ENCODE peak calls at places on chromosomes 16 and 17, in eight cellular contexts. One of them, this sample, is unnamed.
A peak's percentile ranks its signal among the peaks of the same experiment; 100 is the strongest.

GRCh38 chr17:57511475-57512123 is 233.5 kb downstream of the CCDC182 start:
- DNase-seq in A549: no peak
- DNase-seq in HepG2: no peak
- DNase-seq in GM23338: no peak
- DNase-seq in K562: no peak
- DNase-seq in HCT116: no peak
- DNase-seq in SK-N-SH: no peak
- DNase-seq in Panc1: no peak
- DNase-seq in this sample: no peak

GRCh38 chr17:79541451-79541850 is 69.4 kb downstream of the RBFOX3 start:
- DNase-seq in A549: no peak
- DNase-seq in HepG2: no peak
- DNase-seq in GM23338: no peak
- DNase-seq in K562: no peak
- DNase-seq in HCT116: no peak
- DNase-seq in SK-N-SH: no peak
- DNase-seq in Panc1: no peak
- DNase-seq in this sample: no peak

GRCh38 chr17:58641937-58642336 is 49.9 kb downstream of the TEX14 start:
- DNase-seq in A549: no peak
- DNase-seq in HepG2: no peak
- DNase-seq in GM23338: no peak
- DNase-seq in K562: no peak
- DNase-seq in HCT116: no peak
- DNase-seq in SK-N-SH: no peak
- DNase-seq in Panc1: no peak
- DNase-seq in this sample: no peak

GRCh38 chr16:84529607-84530006 is 25.1 kb upstream of the MEAK7 start:
- DNase-seq in A549: no peak
- DNase-seq in HepG2: no peak
- DNase-seq in GM23338: no peak
- DNase-seq in K562: no peak
- DNase-seq in HCT116: no peak
- DNase-seq in SK-N-SH: no peak
- DNase-seq in Panc1: no peak
- DNase-seq in this sample: no peak

GRCh38 chr16:89197033-89197632 is 3.2 kb downstream of the SLC22A31 start:
- DNase-seq in A549: no peak
- DNase-seq in HepG2: no peak
- DNase-seq in GM23338: no peak
- DNase-seq in K562: no peak
- DNase-seq in HCT116: no peak
- DNase-seq in SK-N-SH: peak; percentile 21
- DNase-seq in Panc1: no peak
- DNase-seq in this sample: no peak

GRCh38 chr16:89052824-89053724 is 40.6 kb upstream of the ACSF3 start:
- DNase-seq in A549: peak; percentile 83
- DNase-seq in HepG2: peak; percentile 20
- DNase-seq in GM23338: no peak
- DNase-seq in K562: peak; percentile 57
- DNase-seq in HCT116: peak; percentile 92
- DNase-seq in SK-N-SH: peak; percentile 90
- DNase-seq in Panc1: no peak
- DNase-seq in this sample: peak; percentile 78

GRCh38 chr16:67386861-67387455 is 6.3 kb downstream of the TPPP3 start:
- DNase-seq in A549: no peak
- DNase-seq in HepG2: no peak
- DNase-seq in GM23338: no peak
- DNase-seq in K562: no peak
- DNase-seq in HCT116: no peak
- DNase-seq in SK-N-SH: no peak
- DNase-seq in Panc1: no peak
- DNase-seq in this sample: no peak

GRCh38 chr16:66942981-66943380 is 7.7 kb downstream of the CES2 start:
- DNase-seq in A549: no peak
- DNase-seq in HepG2: no peak
- DNase-seq in GM23338: no peak
- DNase-seq in K562: no peak
- DNase-seq in HCT116: no peak
- DNase-seq in SK-N-SH: no peak
- DNase-seq in Panc1: no peak
- DNase-seq in this sample: no peak

GRCh38 chr17:39979021-39979660 is 1.5 kb upstream of the PSMD3 start:
- DNase-seq in A549: no peak
- DNase-seq in HepG2: no peak
- DNase-seq in GM23338: no peak
- DNase-seq in K562: no peak
- DNase-seq in HCT116: no peak
- DNase-seq in SK-N-SH: no peak
- DNase-seq in Panc1: no peak
- DNase-seq in this sample: no peak

GRCh38 chr17:80887639-80888175 is 103.9 kb upstream of the CHMP6 start:
- DNase-seq in A549: no peak
- DNase-seq in HepG2: no peak
- DNase-seq in GM23338: no peak
- DNase-seq in K562: no peak
- DNase-seq in HCT116: no peak
- DNase-seq in SK-N-SH: no peak
- DNase-seq in Panc1: no peak
- DNase-seq in this sample: no peak

GRCh38 chr16:5024632-5025031 is 9.1 kb downstream of the NAGPA start:
- DNase-seq in A549: peak; percentile 82
- DNase-seq in HepG2: no peak
- DNase-seq in GM23338: peak; percentile 48
- DNase-seq in K562: no peak
- DNase-seq in HCT116: peak; percentile 24
- DNase-seq in SK-N-SH: no peak
- DNase-seq in Panc1: no peak
- DNase-seq in this sample: no peak

GRCh38 chr17:57466042-57466471 is 209.7 kb downstream of the MSI2 start:
- DNase-seq in A549: no peak
- DNase-seq in HepG2: no peak
- DNase-seq in GM23338: peak; percentile 75
- DNase-seq in K562: no peak
- DNase-seq in HCT116: no peak
- DNase-seq in SK-N-SH: no peak
- DNase-seq in Panc1: no peak
- DNase-seq in this sample: no peak

GRCh38 chr16:28207425-28207824 is 4.3 kb downstream of the XPO6 start:
- DNase-seq in A549: no peak
- DNase-seq in HepG2: no peak
- DNase-seq in GM23338: no peak
- DNase-seq in K562: no peak
- DNase-seq in HCT116: no peak
- DNase-seq in SK-N-SH: no peak
- DNase-seq in Panc1: no peak
- DNase-seq in this sample: no peak

GRCh38 chr17:56866496-56866895 is 32.5 kb downstream of the DGKE start:
- DNase-seq in A549: no peak
- DNase-seq in HepG2: no peak
- DNase-seq in GM23338: no peak
- DNase-seq in K562: peak; percentile 9
- DNase-seq in HCT116: no peak
- DNase-seq in SK-N-SH: no peak
- DNase-seq in Panc1: no peak
- DNase-seq in this sample: no peak

GRCh38 chr17:66885417-66885816 is 50.5 kb downstream of the CACNG5 start:
- DNase-seq in A549: no peak
- DNase-seq in HepG2: no peak
- DNase-seq in GM23338: no peak
- DNase-seq in K562: no peak
- DNase-seq in HCT116: no peak
- DNase-seq in SK-N-SH: no peak
- DNase-seq in Panc1: no peak
- DNase-seq in this sample: no peak

GRCh38 chr17:44581868-44582267 is 24.6 kb downstream of the FZD2 start:
- DNase-seq in A549: peak; percentile 68
- DNase-seq in HepG2: no peak
- DNase-seq in GM23338: peak; percentile 61
- DNase-seq in K562: no peak
- DNase-seq in HCT116: peak; percentile 19
- DNase-seq in SK-N-SH: peak; percentile 68
- DNase-seq in Panc1: no peak
- DNase-seq in this sample: peak; percentile 23
- TF ChIP-seq CTCF in A549: peak; percentile 44
- TF ChIP-seq CTCF in HepG2: peak; percentile 52
- TF ChIP-seq CTCF in GM23338: peak; percentile 43
- TF ChIP-seq CTCF in K562: peak; percentile 33
- TF ChIP-seq CTCF in HCT116: peak; percentile 48
- TF ChIP-seq CTCF in SK-N-SH: peak; percentile 54
- TF ChIP-seq CTCF in Panc1: peak; percentile 57
- TF ChIP-seq CTCF in this sample: no peak

DNA sequence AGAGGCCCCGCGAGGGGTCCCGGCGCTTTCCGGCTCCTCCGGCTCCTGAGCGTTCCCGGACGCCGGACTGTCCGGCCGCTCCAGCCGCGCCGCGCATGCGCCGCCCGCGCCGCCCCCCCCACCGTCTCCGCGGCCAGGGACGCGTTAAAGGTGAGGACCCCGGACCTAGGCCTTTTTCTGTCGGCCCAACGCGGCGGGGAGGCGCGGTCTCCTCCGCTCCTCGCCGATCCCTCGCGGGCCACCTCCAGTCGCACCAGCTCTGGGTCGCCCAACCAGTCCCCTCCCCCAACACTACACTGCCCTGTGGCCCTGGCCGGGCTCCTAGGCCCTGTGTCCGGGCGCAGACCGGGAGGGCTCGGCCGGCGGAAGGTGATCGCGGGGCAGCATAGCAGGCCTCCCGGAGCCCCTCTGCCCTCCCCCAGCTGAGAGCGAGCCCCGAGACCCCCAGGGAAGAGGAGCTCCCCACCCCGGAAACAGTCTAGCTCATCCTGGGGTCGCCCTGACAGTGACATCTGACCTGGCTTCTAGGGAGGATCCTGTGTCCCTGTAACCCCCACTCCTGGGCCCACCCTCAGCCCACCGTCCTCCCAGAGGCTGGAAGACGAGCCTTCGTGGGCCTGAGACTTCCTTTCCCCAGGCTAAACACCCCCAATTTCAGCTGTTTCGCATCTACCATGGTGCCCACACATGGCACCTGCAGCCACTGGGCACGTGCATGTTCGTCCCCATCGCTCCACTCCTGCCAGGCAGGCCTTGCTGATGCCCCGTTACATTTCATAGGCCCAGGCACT is 14.7 kb upstream of the BCAR1 start:
- DNase-seq in A549: peak; percentile 85
- DNase-seq in HepG2: peak; percentile 84
- DNase-seq in GM23338: peak; percentile 92
- DNase-seq in K562: peak; percentile 85
- DNase-seq in HCT116: no peak
- DNase-seq in SK-N-SH: peak; percentile 99
- DNase-seq in Panc1: no peak
- DNase-seq in this sample: no peak
- TF ChIP-seq REST in A549: no peak
- TF ChIP-seq REST in HepG2: no peak
- TF ChIP-seq REST in GM23338: no peak
- TF ChIP-seq REST in K562: peak; percentile 37
- TF ChIP-seq REST in HCT116: no peak
- TF ChIP-seq REST in SK-N-SH: no peak
- TF ChIP-seq REST in Panc1: no peak
- TF ChIP-seq REST in this sample: no peak

GRCh38 chr16:17556276-17557052 is 85.7 kb upstream of the XYLT1 start:
- DNase-seq in A549: peak; percentile 13
- DNase-seq in HepG2: peak; percentile 49
- DNase-seq in GM23338: peak; percentile 77
- DNase-seq in K562: peak; percentile 27
- DNase-seq in HCT116: peak; percentile 34
- DNase-seq in SK-N-SH: peak; percentile 58
- DNase-seq in Panc1: peak; percentile 25
- DNase-seq in this sample: no peak
- TF ChIP-seq CTCF in A549: peak; percentile 32
- TF ChIP-seq CTCF in HepG2: peak; percentile 77
- TF ChIP-seq CTCF in GM23338: peak; percentile 75
- TF ChIP-seq CTCF in K562: peak; percentile 70
- TF ChIP-seq CTCF in HCT116: peak; percentile 75
- TF ChIP-seq CTCF in SK-N-SH: peak; percentile 80
- TF ChIP-seq CTCF in Panc1: peak; percentile 81
- TF ChIP-seq CTCF in this sample: peak; percentile 41

DNA sequence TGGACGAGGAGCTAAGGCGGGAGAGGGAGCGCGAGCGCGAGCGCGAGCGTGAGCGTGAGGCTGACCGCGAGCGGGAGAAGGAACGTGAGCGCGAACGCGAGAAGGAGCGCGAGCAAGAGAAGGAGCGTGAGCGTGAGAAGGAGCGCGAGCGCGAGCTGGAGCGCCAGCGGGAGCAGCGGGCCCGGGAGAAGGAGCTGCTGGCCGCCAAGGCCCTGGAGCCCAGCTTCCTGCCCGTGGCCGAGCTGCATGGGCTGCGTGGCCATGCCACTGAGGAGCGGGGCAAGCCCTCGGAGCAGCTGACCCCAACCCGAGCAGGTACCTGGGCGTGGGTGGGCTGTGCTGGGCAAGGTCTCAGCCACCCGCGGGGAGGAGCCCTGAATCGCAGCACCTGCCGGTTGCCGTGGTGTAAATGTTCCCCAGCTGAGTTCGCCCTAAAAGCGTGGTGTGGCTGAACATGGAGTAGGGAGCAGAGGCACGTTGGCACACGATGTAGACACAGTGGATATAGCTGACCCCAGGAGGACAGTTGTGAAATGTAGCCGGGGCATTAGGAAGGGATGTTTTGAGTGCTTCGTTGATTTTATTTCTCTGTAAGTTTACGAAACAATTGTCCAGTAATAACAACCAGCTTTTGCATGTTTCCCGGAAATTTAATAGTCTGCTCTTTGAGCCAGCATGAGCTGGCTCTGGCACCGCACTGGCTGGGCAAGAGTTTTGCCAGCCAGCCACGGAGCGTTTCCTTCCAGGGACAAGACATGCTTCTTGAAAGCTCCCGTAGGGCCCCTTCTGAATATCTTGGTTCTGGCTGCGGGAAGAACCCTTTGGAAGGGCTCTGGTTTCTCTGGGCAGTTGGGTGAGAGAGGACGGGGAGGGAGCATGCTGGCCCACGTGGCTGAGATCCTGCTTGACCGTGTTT is 32.1 kb downstream of the GINS2 start:
- DNase-seq in A549: no peak
- DNase-seq in HepG2: no peak
- DNase-seq in GM23338: no peak
- DNase-seq in K562: no peak
- DNase-seq in HCT116: no peak
- DNase-seq in SK-N-SH: no peak
- DNase-seq in Panc1: no peak
- DNase-seq in this sample: no peak
- TF ChIP-seq REST in A549: no peak
- TF ChIP-seq REST in HepG2: no peak
- TF ChIP-seq REST in GM23338: no peak
- TF ChIP-seq REST in K562: no peak
- TF ChIP-seq REST in HCT116: no peak
- TF ChIP-seq REST in SK-N-SH: no peak
- TF ChIP-seq REST in Panc1: no peak
- TF ChIP-seq REST in this sample: no peak

GRCh38 chr16:11224894-11225676 is 30.9 kb downstream of the SOCS1 start:
- DNase-seq in A549: no peak
- DNase-seq in HepG2: no peak
- DNase-seq in GM23338: no peak
- DNase-seq in K562: no peak
- DNase-seq in HCT116: no peak
- DNase-seq in SK-N-SH: no peak
- DNase-seq in Panc1: no peak
- DNase-seq in this sample: peak; percentile 67
- TF ChIP-seq CTCF in A549: no peak
- TF ChIP-seq CTCF in HepG2: no peak
- TF ChIP-seq CTCF in GM23338: no peak
- TF ChIP-seq CTCF in K562: no peak
- TF ChIP-seq CTCF in HCT116: no peak
- TF ChIP-seq CTCF in SK-N-SH: no peak
- TF ChIP-seq CTCF in Panc1: no peak
- TF ChIP-seq CTCF in this sample: no peak

GRCh38 chr16:52257534-52257933 is 289.4 kb downstream of the TOX3 start:
- DNase-seq in A549: no peak
- DNase-seq in HepG2: no peak
- DNase-seq in GM23338: no peak
- DNase-seq in K562: no peak
- DNase-seq in HCT116: no peak
- DNase-seq in SK-N-SH: no peak
- DNase-seq in Panc1: no peak
- DNase-seq in this sample: no peak
- TF ChIP-seq REST in A549: no peak
- TF ChIP-seq REST in HepG2: no peak
- TF ChIP-seq REST in GM23338: no peak
- TF ChIP-seq REST in K562: no peak
- TF ChIP-seq REST in HCT116: no peak
- TF ChIP-seq REST in SK-N-SH: no peak
- TF ChIP-seq REST in Panc1: no peak
- TF ChIP-seq REST in this sample: no peak

This sample was measured in HL-60.